ENCODE peak calls at places on chromosomes 7 and 10, in six cellular contexts. One of them, this sample, is unnamed.

GRCh38 chr7:106521115-106521514 is 139.8 kb downstream of the CCDC71L start:
- DNase-seq in suprapubic skin: no peak
- DNase-seq in ovary: no peak
- DNase-seq in transverse colon: no peak
- DNase-seq in upper lobe of left lung: no peak
- DNase-seq in K562: no peak
- DNase-seq in this sample: no peak

GRCh38 chr10:971150-971542 is 17.1 kb upstream of the GTPBP4 start:
- DNase-seq in ovary: no peak
- DNase-seq in upper lobe of left lung: peak
- DNase-seq in suprapubic skin: peak
- DNase-seq in K562: no peak
- DNase-seq in transverse colon: no peak
- DNase-seq in this sample: no peak

GRCh38 chr7:115289966-115290365 is 368.1 kb downstream of the MDFIC start:
- DNase-seq in upper lobe of left lung: no peak
- DNase-seq in K562: no peak
- DNase-seq in ovary: no peak
- DNase-seq in suprapubic skin: no peak
- DNase-seq in transverse colon: no peak
- DNase-seq in this sample: no peak

GRCh38 chr10:46248651-46249131 is 38.1 kb upstream of the ANTXRL start:
- DNase-seq in upper lobe of left lung: peak
- DNase-seq in suprapubic skin: peak
- DNase-seq in K562: no peak
- DNase-seq in ovary: peak
- DNase-seq in transverse colon: no peak
- DNase-seq in this sample: no peak

GRCh38 chr7:89623018-89623672 is 531.1 kb upstream of the STEAP1 start:
- DNase-seq in ovary: no peak
- DNase-seq in upper lobe of left lung: no peak
- DNase-seq in suprapubic skin: no peak
- DNase-seq in transverse colon: no peak
- DNase-seq in K562: no peak
- DNase-seq in this sample: peak

GRCh38 chr10:102412293-102412692 is 6.3 kb downstream of the PSD start:
- DNase-seq in ovary: no peak
- DNase-seq in suprapubic skin: peak
- DNase-seq in transverse colon: no peak
- DNase-seq in K562: no peak
- DNase-seq in upper lobe of left lung: no peak
- DNase-seq in this sample: no peak

GRCh38 chr7:72408966-72409637 is 3.0 kb downstream of the CALN1 start:
- DNase-seq in ovary: no peak
- DNase-seq in upper lobe of left lung: no peak
- DNase-seq in K562: no peak
- DNase-seq in transverse colon: no peak
- DNase-seq in suprapubic skin: no peak
- DNase-seq in this sample: no peak

GRCh38 chr7:31955021-31955420 is 115.2 kb downstream of the PDE1C start:
- DNase-seq in K562: no peak
- DNase-seq in transverse colon: no peak
- DNase-seq in ovary: no peak
- DNase-seq in upper lobe of left lung: no peak
- DNase-seq in suprapubic skin: no peak
- DNase-seq in this sample: peak

GRCh38 chr10:15236340-15236739 is 67.8 kb upstream of the NMT2 start:
- DNase-seq in upper lobe of left lung: no peak
- DNase-seq in ovary: no peak
- DNase-seq in suprapubic skin: no peak
- DNase-seq in transverse colon: no peak
- DNase-seq in K562: no peak
- DNase-seq in this sample: no peak

GRCh38 chr7:88312061-88312663 is 5.5 kb upstream of the STEAP4 start:
- DNase-seq in ovary: peak
- DNase-seq in suprapubic skin: peak
- DNase-seq in transverse colon: peak
- DNase-seq in K562: no peak
- DNase-seq in upper lobe of left lung: no peak
- DNase-seq in this sample: no peak
- TF ChIP-seq EP300 in ovary: no peak
- TF ChIP-seq EP300 in suprapubic skin: no peak
- TF ChIP-seq EP300 in transverse colon: no peak
- TF ChIP-seq EP300 in K562: no peak
- TF ChIP-seq EP300 in upper lobe of left lung: no peak
- TF ChIP-seq EP300 in this sample: no peak

DNA sequence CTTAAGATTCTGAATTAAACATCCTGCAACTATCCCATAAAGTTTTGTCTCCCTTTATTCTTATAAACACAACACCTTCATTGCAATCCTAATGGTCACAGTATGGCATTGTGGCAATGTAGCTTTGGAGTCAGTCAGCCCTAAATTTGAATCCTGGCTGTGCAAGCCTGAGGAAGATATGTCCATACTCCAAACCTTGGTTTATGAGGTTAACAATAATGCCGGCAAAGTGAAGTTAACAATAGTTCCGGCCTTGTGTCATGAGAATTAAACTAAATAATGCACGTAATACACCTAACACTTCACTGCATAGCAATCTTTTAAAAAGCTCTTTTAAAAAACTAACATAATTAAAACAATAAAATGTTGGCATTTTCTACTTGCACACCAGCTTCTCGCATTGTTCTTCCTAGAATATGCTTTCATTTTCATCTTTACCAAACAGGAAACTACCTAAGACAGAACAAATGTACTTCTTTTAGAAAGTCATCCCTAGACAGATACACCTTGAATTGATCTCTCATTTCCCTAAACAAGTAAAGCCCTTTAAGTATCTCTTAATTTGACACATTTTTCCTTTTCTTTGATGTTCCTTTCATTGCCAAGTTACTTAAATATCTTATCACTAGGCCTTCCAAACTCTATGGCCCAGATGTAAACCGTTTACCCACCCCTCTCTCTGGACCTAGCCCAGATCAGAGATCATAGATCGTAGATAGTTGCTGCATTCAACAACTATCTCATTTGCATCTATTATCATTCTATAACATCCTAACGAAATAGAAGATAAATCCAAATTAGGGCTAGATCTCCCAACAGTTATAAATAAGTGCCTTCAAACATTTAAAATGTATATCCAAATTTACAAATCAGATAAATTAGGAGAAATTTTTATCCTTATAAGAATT is 66.7 kb downstream of the CREB3L2 start:
- DNase-seq in ovary: no peak
- DNase-seq in suprapubic skin: no peak
- DNase-seq in upper lobe of left lung: no peak
- DNase-seq in transverse colon: no peak
- DNase-seq in K562: no peak
- DNase-seq in this sample: no peak
- H3K4me3 ChIP-seq in ovary: no peak
- H3K4me3 ChIP-seq in suprapubic skin: peak
- H3K4me3 ChIP-seq in upper lobe of left lung: peak
- H3K4me3 ChIP-seq in transverse colon: peak
- H3K4me3 ChIP-seq in K562: peak
- H3K4me3 ChIP-seq in this sample: no peak

GRCh38 chr10:132677096-132677904 is 108.6 kb downstream of the NKX6-2 start:
- DNase-seq in upper lobe of left lung: peak
- DNase-seq in K562: no peak
- DNase-seq in ovary: peak
- DNase-seq in suprapubic skin: peak
- DNase-seq in transverse colon: no peak
- DNase-seq in this sample: no peak
- TF ChIP-seq EP300 in upper lobe of left lung: no peak
- TF ChIP-seq EP300 in K562: no peak
- TF ChIP-seq EP300 in ovary: no peak
- TF ChIP-seq EP300 in suprapubic skin: no peak
- TF ChIP-seq EP300 in transverse colon: no peak
- TF ChIP-seq EP300 in this sample: no peak

GRCh38 chr7:35799846-35800717 is 775 bp upstream of the SEPTIN7 start:
- DNase-seq in upper lobe of left lung: peak
- DNase-seq in K562: peak
- DNase-seq in suprapubic skin: peak
- DNase-seq in ovary: peak
- DNase-seq in transverse colon: peak
- DNase-seq in this sample: peak
- H3K4me3 ChIP-seq in upper lobe of left lung: peak
- H3K4me3 ChIP-seq in K562: peak
- H3K4me3 ChIP-seq in suprapubic skin: peak
- H3K4me3 ChIP-seq in ovary: peak
- H3K4me3 ChIP-seq in transverse colon: peak
- H3K4me3 ChIP-seq in this sample: peak

This sample was measured in A549.